ENCODE peak calls at places on chromosomes 13 and 19, in five cellular contexts. N, L, G, E and X are unnamed samples.

GRCh38 chr13:65063753-65064152 is 2166.4 kb downstream of the PCDH9 start:
- DNase-seq in L (no peak), G (no peak), N (no peak), E (no peak), X (no peak)

GRCh38 chr19:728011-728410 is 19.3 kb downstream of the PALM start:
- DNase-seq in N (no peak), L (no peak), G (peak), E (no peak), X (no peak)

GRCh38 chr13:67303661-67304333 is 73.7 kb upstream of the PCDH9 start:
- DNase-seq in L (peak), N (no peak), E (no peak), G (no peak), X (no peak)

GRCh38 chr13:33612641-33613638 is 205.0 kb upstream of the RFC3 start:
- DNase-seq in G (no peak), L (no peak), E (no peak), N (no peak), X (no peak)

GRCh38 chr19:8684001-8684902 is 14.3 kb downstream of the ACTL9 start:
- DNase-seq in N (no peak), G (no peak), L (no peak), E (no peak), X (no peak)

GRCh38 chr19:3027981-3028304 is 1.1 kb downstream of the TLE2 start:
- DNase-seq in L (no peak), N (no peak), E (no peak), G (no peak), X (no peak)

GRCh38 chr13:48214519-48215121 is 18.4 kb upstream of the ITM2B start:
- DNase-seq in G (no peak), E (no peak), L (peak), N (peak), X (no peak)

GRCh38 chr13:113196970-113197737 is 11.3 kb downstream of the PCID2 start:
- DNase-seq in E (no peak), G (no peak), N (no peak), L (no peak), X (no peak)

GRCh38 chr19:40279761-40280607 is 5.2 kb downstream of the AKT2 start:
- DNase-seq in G (no peak), E (no peak), N (no peak), L (no peak), X (no peak)

GRCh38 chr19:33392341-33393285 is 19.1 kb downstream of the CEBPG start:
- DNase-seq in E (no peak), N (no peak), L (no peak), G (peak), X (no peak)

GRCh38 chr13:111387026-111387871 is 66.8 kb downstream of the TEX29 start:
- DNase-seq in E (no peak), G (no peak), L (no peak), N (no peak), X (no peak)

GRCh38 chr13:42747399-42747873 is 33.9 kb upstream of the FAM216B start:
- DNase-seq in E (no peak), G (no peak), N (no peak), L (peak), X (no peak)

GRCh38 chr19:36265064-36265463 is 50.2 kb downstream of the ZNF146 start:
- DNase-seq in G (no peak), L (no peak), N (no peak), E (no peak), X (no peak)

GRCh38 chr13:48783181-48783630 is 129.5 kb downstream of the CYSLTR2 start:
- DNase-seq in L (peak), N (no peak), G (peak), E (no peak), X (peak)

GRCh38 chr13:91767681-91768080 is 369.3 kb downstream of the GPC5 start:
- DNase-seq in G (no peak), N (no peak), E (no peak), L (no peak), X (no peak)

GRCh38 chr13:76632388-76633044 is 253.7 kb downstream of the KCTD12 start:
- DNase-seq in E (no peak), G (no peak), N (no peak), L (no peak), X (no peak)

GRCh38 chr13:27257233-27257568 is 5.8 kb downstream of the RPL21 start:
- DNase-seq in G (no peak), L (no peak), N (no peak), E (no peak), X (no peak)

GRCh38 chr13:106915146-106915545 is 347.2 kb upstream of the ARGLU1 start:
- DNase-seq in G (no peak), L (no peak), E (no peak), N (no peak), X (no peak)

GRCh38 chr19:3129112-3129511 is 6.7 kb upstream of the GNA15 start:
- DNase-seq in L (peak), N (no peak), E (no peak), G (no peak), X (no peak)

GRCh38 chr19:46943150-46943946 is 76.3 kb upstream of the NPAS1 start:
- DNase-seq in E (no peak), L (no peak), N (no peak), G (no peak), X (no peak)

GRCh38 chr19:47644743-47645499 is 36.0 kb downstream of the BICRA start:
- DNase-seq in G (peak), N (no peak), L (no peak), E (no peak), X (no peak)

GRCh38 chr13:26721251-26721939 is 39.2 kb downstream of the GPR12 start:
- DNase-seq in N (peak), G (peak), E (no peak), L (no peak), X (no peak)

GRCh38 chr13:112962911-112963625 is 5.9 kb upstream of the MCF2L start:
- DNase-seq in G (peak), E (no peak), L (no peak), N (no peak), X (no peak)

GRCh38 chr19:54154603-54155345 is 4.7 kb downstream of the LENG1 start:
- DNase-seq in L (no peak), N (no peak), G (no peak), E (no peak), X (no peak)

GRCh38 chr19:55452381-55453325 is 8.8 kb downstream of the ISOC2 start:
- DNase-seq in L (peak), E (no peak), N (peak), G (peak), X (no peak)

GRCh38 chr13:30340367-30341184 is 33.2 kb upstream of the KATNAL1 start:
- DNase-seq in L (peak), N (no peak), G (peak), E (no peak), X (peak)

GRCh38 chr13:66704110-66704509 is 526.0 kb downstream of the PCDH9 start:
- DNase-seq in E (no peak), N (no peak), G (no peak), L (no peak), X (no peak)

GRCh38 chr19:13094285-13094595 is 8.4 kb downstream of the LYL1 start:
- DNase-seq in G (no peak), L (no peak), N (no peak), E (no peak), X (no peak)

GRCh38 chr13:52737451-52737850 is 2.2 kb downstream of the CNMD start:
- DNase-seq in E (no peak), N (no peak), L (no peak), G (no peak), X (no peak)

GRCh38 chr13:52737900-52738299 is 1.7 kb downstream of the CNMD start:
- DNase-seq in G (no peak), L (no peak), E (no peak), N (no peak), X (no peak)

GRCh38 chr13:52736891-52737290 is 2.7 kb downstream of the CNMD start:
- DNase-seq in N (no peak), L (no peak), E (no peak), G (no peak), X (no peak)

GRCh38 chr13:52738719-52739467 is 727 bp downstream of the CNMD start:
- DNase-seq in N (no peak), E (no peak), L (no peak), G (no peak), X (no peak)

DNA sequence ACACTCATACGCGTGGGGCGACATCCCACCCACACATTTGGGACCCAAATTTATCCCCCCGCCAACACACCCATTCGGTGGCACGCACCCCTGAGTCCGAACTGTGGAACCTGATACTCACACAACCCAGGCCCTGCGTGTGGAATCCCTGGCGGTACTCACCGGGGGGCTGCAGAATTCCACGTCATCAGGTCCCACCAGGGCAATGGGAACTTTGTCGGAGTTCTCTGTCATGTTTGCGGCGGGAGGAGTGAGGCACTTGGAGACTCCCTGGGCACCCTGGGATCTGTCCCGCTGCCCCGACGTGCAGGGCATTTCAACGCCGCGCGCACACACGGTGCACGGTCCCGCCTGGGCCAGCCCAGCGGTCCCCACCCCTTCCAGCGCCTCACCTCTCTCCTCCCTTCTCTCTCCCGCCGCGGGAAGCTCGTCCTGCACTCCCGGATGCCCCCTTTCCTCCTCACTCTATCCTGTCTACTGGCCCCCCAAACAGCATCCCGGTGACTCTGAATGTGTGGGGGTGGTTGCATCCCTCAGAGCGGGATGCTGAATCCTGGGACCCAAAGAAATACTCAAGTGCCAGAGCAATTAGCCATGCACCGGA is at the start of gene CNMD:
- DNase-seq in N (no peak), L (no peak), E (no peak), G (no peak), X (no peak)
- H3K4me3 ChIP-seq in N (no peak), L (no peak), E (no peak), G (peak), X (peak)

GRCh38 chr19:45350477-45351058 is 10.0 kb downstream of the KLC3 start:
- DNase-seq in G (no peak), E (no peak), L (no peak), N (no peak), X (no peak)
- H3K4me3 ChIP-seq in G (no peak), E (no peak), L (no peak), N (no peak), X (no peak)

DNA sequence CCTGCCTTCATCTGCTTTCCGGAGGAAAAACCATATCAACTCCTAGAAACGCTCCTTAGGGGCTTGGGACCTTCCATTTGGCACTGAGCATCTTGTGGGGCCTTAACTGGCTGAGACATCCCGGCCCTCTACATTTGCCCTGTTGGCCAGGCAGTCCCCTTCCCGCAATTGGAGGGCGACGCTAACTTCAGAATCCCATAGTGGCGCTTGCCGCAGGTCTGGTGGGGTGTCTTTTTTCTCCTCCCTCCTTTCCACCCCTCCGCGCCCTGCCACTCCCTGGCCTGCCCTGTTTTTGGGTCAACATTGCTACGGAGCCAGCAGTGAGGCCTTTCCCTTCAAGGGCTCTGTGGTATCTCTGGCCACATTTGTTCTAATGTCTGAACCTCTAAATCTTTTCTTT is 13.6 kb upstream of the CRTC1 start:
- DNase-seq in G (no peak), N (no peak), E (no peak), L (no peak), X (no peak)
- H3K4me3 ChIP-seq in G (no peak), N (no peak), E (no peak), L (no peak), X (no peak)

DNA sequence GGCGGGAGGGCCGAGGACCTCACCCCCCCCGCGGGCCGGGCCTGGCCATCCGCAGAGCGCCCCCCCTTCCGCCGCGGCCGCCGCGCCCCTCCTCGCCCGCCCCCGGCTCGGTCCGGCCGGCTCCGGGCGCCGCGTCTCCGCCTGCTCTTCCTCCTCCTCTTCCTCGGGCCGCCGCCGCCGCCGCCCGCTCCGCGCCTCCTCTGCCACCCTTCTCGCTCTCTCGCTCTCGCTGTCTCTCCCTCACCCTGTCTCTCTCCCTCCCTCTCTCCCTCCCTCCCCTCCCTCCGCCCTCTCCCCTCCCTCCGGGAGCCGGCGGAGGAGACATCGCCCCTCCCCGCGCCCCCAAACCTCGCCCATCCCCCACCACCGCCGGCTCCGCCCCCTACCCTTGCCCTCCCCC is at the start of gene SHANK1:
- DNase-seq in L (no peak), G (no peak), N (no peak), E (no peak), X (no peak)
- H3K4me3 ChIP-seq in L (peak), G (peak), N (no peak), E (no peak), X (peak)

DNA sequence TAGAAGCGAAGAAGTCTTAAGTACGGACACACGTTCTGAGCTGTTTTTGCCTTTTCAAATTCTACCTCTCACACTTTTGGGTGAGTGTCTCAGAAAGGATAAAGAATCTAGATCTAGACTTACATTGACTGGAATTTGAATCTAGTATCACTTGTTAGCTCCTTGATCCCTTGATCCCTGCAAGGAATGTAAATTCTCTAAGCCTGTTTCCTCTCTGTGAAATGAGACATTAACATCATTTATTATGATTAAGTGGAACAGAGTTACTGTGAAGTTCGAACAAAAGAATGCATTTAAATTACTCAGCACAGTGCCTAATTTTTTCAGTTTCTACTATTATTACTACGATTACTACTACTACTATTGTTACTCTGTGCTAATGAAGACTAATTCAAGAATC is 86.6 kb upstream of the POSTN start:
- DNase-seq in G (no peak), L (no peak), N (no peak), E (no peak), X (no peak)
- H3K4me3 ChIP-seq in G (no peak), L (no peak), N (no peak), E (no peak), X (no peak)

GRCh38 chr13:71412231-71412630 is 454.8 kb downstream of the DACH1 start:
- DNase-seq in E (no peak), G (no peak), L (no peak), N (no peak), X (no peak)

GRCh38 chr13:71417205-71417604 is 449.8 kb downstream of the DACH1 start:
- DNase-seq in E (no peak), L (no peak), G (no peak), N (no peak), X (no peak)
- H3K4me3 ChIP-seq in E (no peak), L (no peak), G (no peak), N (no peak), X (no peak)

DNA sequence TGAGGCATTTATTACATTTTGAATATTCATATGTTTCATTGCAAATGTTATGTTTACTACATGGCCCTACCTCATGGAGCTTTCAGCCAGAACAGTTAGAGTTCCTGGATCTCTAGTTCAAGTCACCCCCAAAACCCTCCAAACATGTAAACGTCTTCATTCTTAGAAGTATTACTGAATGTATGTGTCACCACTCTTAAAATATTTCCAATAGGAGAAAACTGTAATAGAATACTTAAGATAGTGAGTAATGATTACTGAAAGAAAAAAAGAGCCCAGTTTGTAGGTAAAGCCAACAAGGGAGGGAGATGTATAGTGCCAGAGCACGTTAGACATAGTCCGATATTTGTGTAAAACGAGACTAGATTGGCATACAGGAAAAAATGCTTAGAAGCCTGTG is 23.5 kb downstream of the URI1 start:
- DNase-seq in G (no peak), L (no peak), N (no peak), E (no peak), X (no peak)
- H3K4me3 ChIP-seq in G (no peak), L (no peak), N (no peak), E (no peak), X (no peak)

GRCh38 chr13:95301947-95302386 is 716 bp upstream of the ABCC4 start:
- DNase-seq in G (no peak), N (no peak), E (no peak), L (no peak), X (peak)
- H3K4me3 ChIP-seq in G (peak), N (peak), E (peak), L (peak), X (peak)

GRCh38 chr13:35953537-35954206 is 177.5 kb downstream of the DCLK1 start:
- DNase-seq in E (no peak), L (peak), G (peak), N (no peak), X (peak)
- H3K4me3 ChIP-seq in E (no peak), L (no peak), G (peak), N (no peak), X (no peak)

DNA sequence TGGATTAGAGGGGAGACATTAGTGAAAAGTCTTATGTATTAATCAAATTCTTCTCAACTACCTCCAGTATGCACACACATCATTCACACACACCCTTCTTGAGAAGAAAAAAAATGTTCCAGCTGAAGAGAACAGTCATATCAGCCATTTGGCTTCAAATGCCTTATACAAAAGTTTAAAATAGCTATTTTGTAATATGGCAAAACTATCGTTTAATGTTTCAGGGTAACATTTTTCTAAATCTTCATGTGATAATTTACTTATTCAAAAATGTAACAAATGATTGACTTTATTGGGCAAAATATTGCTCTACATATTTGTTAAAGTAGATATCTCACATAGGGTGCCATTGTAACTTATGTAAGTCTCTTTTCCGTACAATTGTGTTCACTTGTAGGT is 13.5 kb downstream of the ZIC2 start:
- DNase-seq in N (no peak), G (no peak), E (no peak), L (no peak), X (no peak)
- H3K4me3 ChIP-seq in N (no peak), G (no peak), E (no peak), L (no peak), X (no peak)